ENCODE peak calls at places on chromosomes 1 and 21, in six cellular contexts. B, K, H, V, Y and I are unnamed samples.

GRCh38 chr21:17667256-17667655 is 54.6 kb upstream of the BTG3 start:
- DNase-seq in B (no peak), K (no peak), H (no peak), V (peak), Y (no peak), I (no peak)

GRCh38 chr1:209155556-209155955 is 428.0 kb upstream of the CAMK1G start:
- DNase-seq in B (no peak), K (peak), H (no peak), V (no peak), Y (no peak), I (no peak)

GRCh38 chr1:111976842-111977241 is 12.6 kb downstream of the KCND3 start:
- DNase-seq in B (no peak), K (no peak), H (no peak), V (no peak), Y (no peak), I (no peak)

GRCh38 chr1:206680279-206680678 is 4.4 kb upstream of the MAPKAPK2 start:
- DNase-seq in B (no peak), K (no peak), H (no peak), V (no peak), Y (no peak), I (no peak)

GRCh38 chr1:184860535-184860934 is 105.9 kb upstream of the EDEM3 start:
- DNase-seq in B (no peak), K (no peak), H (no peak), V (no peak), Y (no peak), I (no peak)

GRCh38 chr1:150987928-150988327 is 5.8 kb downstream of the ANXA9 start:
- DNase-seq in B (no peak), K (no peak), H (no peak), V (no peak), Y (no peak), I (no peak)

GRCh38 chr1:117051224-117052064 is 8.7 kb upstream of the TTF2 start:
- DNase-seq in B (peak), K (no peak), H (no peak), V (no peak), Y (no peak), I (no peak)

GRCh38 chr21:32990666-32991065 is 35.1 kb upstream of the OLIG2 start:
- DNase-seq in B (no peak), K (no peak), H (no peak), V (no peak), Y (no peak), I (no peak)

GRCh38 chr1:231590453-231591198 is 36.0 kb upstream of the DISC1 start:
- DNase-seq in B (peak), K (peak), H (peak), V (no peak), Y (peak), I (no peak)

GRCh38 chr1:1358433-1359201 is at the start of gene MXRA8:
- DNase-seq in B (peak), K (peak), H (peak), V (no peak), Y (peak), I (no peak)

GRCh38 chr1:224182057-224182865 is 779 bp upstream of the DEGS1 start:
- DNase-seq in B (no peak), K (no peak), H (no peak), V (no peak), Y (no peak), I (no peak)

GRCh38 chr1:174875306-174875705 is 124.4 kb upstream of the CACYBP start:
- DNase-seq in B (no peak), K (peak), H (no peak), V (no peak), Y (no peak), I (no peak)

GRCh38 chr1:242245255-242245654 is 246.4 kb upstream of the MAP1LC3C start:
- DNase-seq in B (no peak), K (no peak), H (no peak), V (no peak), Y (no peak), I (peak)

GRCh38 chr1:224498574-224499170 is 64.1 kb upstream of the WDR26 start:
- DNase-seq in B (peak), K (peak), H (peak), V (no peak), Y (peak), I (no peak)

GRCh38 chr1:7847599-7847998 is 5.3 kb downstream of the UTS2 start:
- DNase-seq in B (peak), K (no peak), H (no peak), V (peak), Y (no peak), I (no peak)

GRCh38 chr1:48681476-48682305 is 95.0 kb downstream of the BEND5 start:
- DNase-seq in B (peak), K (no peak), H (no peak), V (no peak), Y (no peak), I (no peak)

GRCh38 chr1:192889082-192889481 is 80.2 kb downstream of the RGS2 start:
- DNase-seq in B (no peak), K (no peak), H (no peak), V (no peak), Y (no peak), I (no peak)

GRCh38 chr1:210049616-210050015 is 111.6 kb downstream of the SYT14 start:
- DNase-seq in B (no peak), K (no peak), H (no peak), V (peak), Y (no peak), I (no peak)

GRCh38 chr1:16324456-16324890 is 27.8 kb downstream of the FBXO42 start:
- DNase-seq in B (peak), K (no peak), H (no peak), V (peak), Y (peak), I (no peak)

GRCh38 chr1:106621853-106622252 is 434.6 kb upstream of the PRMT6 start:
- DNase-seq in B (no peak), K (no peak), H (no peak), V (no peak), Y (no peak), I (no peak)

GRCh38 chr21:27265492-27265891 is 298.6 kb upstream of the ADAMTS5 start:
- DNase-seq in B (no peak), K (no peak), H (no peak), V (no peak), Y (no peak), I (no peak)

GRCh38 chr21:41491412-41491811 is 16.5 kb downstream of the TMPRSS2 start:
- DNase-seq in B (no peak), K (no peak), H (no peak), V (no peak), Y (no peak), I (no peak)

GRCh38 chr1:7621334-7622219 is 149.5 kb upstream of the VAMP3 start:
- DNase-seq in B (peak), K (no peak), H (peak), V (no peak), Y (no peak), I (no peak)

GRCh38 chr1:23446644-23447310 is 22.2 kb upstream of the TCEA3 start:
- DNase-seq in B (no peak), K (no peak), H (no peak), V (no peak), Y (no peak), I (no peak)

GRCh38 chr1:97332716-97333115 is 588.1 kb downstream of the DPYD start:
- DNase-seq in B (peak), K (no peak), H (no peak), V (no peak), Y (no peak), I (no peak)

GRCh38 chr1:23695667-23696066 is 4.1 kb downstream of the RPL11 start:
- DNase-seq in B (no peak), K (no peak), H (no peak), V (no peak), Y (no peak), I (no peak)

GRCh38 chr1:14392161-14392886 is 206.2 kb upstream of the KAZN start:
- DNase-seq in B (no peak), K (no peak), H (no peak), V (no peak), Y (no peak), I (no peak)

GRCh38 chr1:41586230-41586629 is 101.7 kb upstream of the EDN2 start:
- DNase-seq in B (no peak), K (peak), H (no peak), V (no peak), Y (no peak), I (no peak)

GRCh38 chr1:170288155-170288554 is 142.4 kb downstream of the NTMT2 start:
- DNase-seq in B (no peak), K (no peak), H (no peak), V (no peak), Y (no peak), I (no peak)

GRCh38 chr1:84749427-84749826 is 59.2 kb upstream of the SSX2IP start:
- DNase-seq in B (no peak), K (no peak), H (no peak), V (no peak), Y (no peak), I (no peak)

GRCh38 chr21:29827236-29827635 is 112.6 kb downstream of the GRIK1 start:
- DNase-seq in B (peak), K (no peak), H (no peak), V (no peak), Y (no peak), I (no peak)

GRCh38 chr1:229342902-229343587 is at the start of gene CCSAP:
- DNase-seq in B (peak), K (peak), H (peak), V (no peak), Y (peak), I (peak)

GRCh38 chr1:189616893-189617292 is 860.8 kb downstream of the BRINP3 start:
- DNase-seq in B (no peak), K (no peak), H (no peak), V (no peak), Y (no peak), I (peak)

GRCh38 chr1:92968138-92969032 is 7.1 kb upstream of the DIPK1A start:
- DNase-seq in B (no peak), K (no peak), H (no peak), V (no peak), Y (no peak), I (no peak)

GRCh38 chr1:203638076-203638475 is 11.4 kb downstream of the ATP2B4 start:
- DNase-seq in B (no peak), K (no peak), H (no peak), V (no peak), Y (no peak), I (no peak)

GRCh38 chr1:105626276-105626987 is 1430.0 kb upstream of the PRMT6 start:
- DNase-seq in B (no peak), K (no peak), H (no peak), V (no peak), Y (no peak), I (no peak)

DNA sequence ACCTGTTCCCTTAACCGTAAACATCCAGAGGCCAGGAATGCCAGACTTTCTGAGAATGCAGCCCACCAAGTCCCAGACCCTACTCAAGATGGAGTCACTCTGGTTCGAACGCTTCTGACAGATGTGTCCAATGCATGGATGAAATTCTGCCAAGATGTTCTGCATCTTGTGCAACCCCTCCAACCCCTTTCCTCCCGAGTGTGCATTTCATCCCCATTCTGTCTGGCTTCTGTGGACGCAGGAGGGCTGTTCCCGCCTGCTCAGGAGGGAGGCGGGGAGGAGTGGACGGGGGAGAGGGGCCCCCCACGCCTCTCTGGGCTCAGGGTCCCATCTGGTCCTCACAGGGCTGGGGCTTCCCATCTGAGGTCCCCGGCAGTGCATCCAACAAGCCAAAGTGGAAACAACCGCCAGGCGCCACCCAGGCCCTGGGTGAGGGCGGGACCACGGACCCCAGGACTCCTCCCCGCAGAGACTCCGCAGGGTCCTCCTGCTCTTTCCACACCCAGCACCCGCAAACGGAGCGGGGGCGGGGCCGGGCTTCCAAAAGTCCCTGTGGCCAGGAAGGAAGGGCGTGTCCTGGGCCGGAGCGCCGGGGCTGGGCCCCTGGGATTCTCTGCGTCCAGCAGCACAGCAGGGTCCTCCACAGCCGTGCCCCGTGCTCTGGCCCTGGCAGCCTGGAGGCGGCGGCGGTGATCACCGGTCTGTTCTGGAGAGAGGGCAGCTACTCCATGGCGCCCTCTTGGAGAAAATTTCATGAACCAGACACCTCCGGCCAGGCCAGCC is 27.7 kb upstream of the SUMO3 start:
- DNase-seq in B (peak), K (peak), H (peak), V (no peak), Y (peak), I (no peak)
- H3K4me3 ChIP-seq in B (peak), K (no peak), H (no peak), V (peak), Y (peak), I (peak)

GRCh38 chr21:44253832-44254700 is 7.6 kb downstream of the DNMT3L start:
- DNase-seq in B (no peak), K (no peak), H (no peak), V (no peak), Y (peak), I (no peak)
- TF ChIP-seq CTCF in B (no peak), K (no peak), H (no peak), V (no peak), Y (no peak), I (no peak)

DNA sequence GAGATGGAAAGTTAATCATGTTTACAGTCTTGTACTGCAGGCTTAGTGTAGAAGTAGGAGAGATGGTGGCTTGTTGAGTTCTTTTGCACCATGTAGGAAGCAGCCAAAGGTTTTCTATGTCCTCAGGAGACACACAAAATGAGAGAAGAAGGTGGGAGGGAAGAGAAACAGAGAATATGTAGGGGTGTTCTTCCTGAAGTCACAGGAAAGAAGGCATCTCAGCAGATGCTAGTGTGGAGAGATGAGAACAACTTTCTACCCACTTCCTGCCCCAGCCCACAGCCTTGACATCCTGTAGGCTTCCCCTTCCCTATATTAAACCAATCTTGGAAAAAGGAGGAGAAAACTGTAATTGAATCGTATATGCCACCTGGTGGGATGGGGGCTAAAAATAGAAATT is 217.0 kb downstream of the S1PR1 start:
- DNase-seq in B (no peak), K (no peak), H (no peak), V (no peak), Y (no peak), I (no peak)
- H3K4me3 ChIP-seq in B (no peak), K (no peak), H (no peak), V (no peak), Y (no peak), I (no peak)

GRCh38 chr1:46723901-46724300 is 5.0 kb upstream of the EFCAB14 start:
- DNase-seq in B (no peak), K (no peak), H (no peak), V (no peak), Y (peak), I (no peak)

GRCh38 chr1:46721204-46721603 is 2.3 kb upstream of the EFCAB14 start:
- DNase-seq in B (no peak), K (no peak), H (no peak), V (no peak), Y (no peak), I (no peak)

GRCh38 chr1:46724991-46725735 is 6.2 kb upstream of the EFCAB14 start:
- DNase-seq in B (peak), K (peak), H (peak), V (peak), Y (peak), I (peak)

GRCh38 chr1:46721806-46722205 is 2.9 kb upstream of the EFCAB14 start:
- DNase-seq in B (no peak), K (no peak), H (no peak), V (no peak), Y (no peak), I (no peak)

GRCh38 chr1:46725736-46726108 is 6.8 kb upstream of the EFCAB14 start:
- DNase-seq in B (peak), K (no peak), H (no peak), V (no peak), Y (no peak), I (no peak)
- TF ChIP-seq CTCF in B (no peak), K (no peak), H (no peak), V (no peak), Y (no peak), I (no peak)

GRCh38 chr1:227729144-227729880 is 5.8 kb downstream of the JMJD4 start:
- DNase-seq in B (no peak), K (peak), H (no peak), V (no peak), Y (no peak), I (no peak)
- H3K4me3 ChIP-seq in B (no peak), K (peak), H (no peak), V (peak), Y (peak), I (peak)

GRCh38 chr1:152543808-152544207 is 22.8 kb downstream of the LCE3E start:
- DNase-seq in B (no peak), K (peak), H (no peak), V (no peak), Y (no peak), I (no peak)
- TF ChIP-seq CTCF in B (no peak), K (no peak), H (peak), V (no peak), Y (no peak), I (no peak)

GRCh38 chr1:3491291-3492246 is 37.1 kb downstream of the ARHGEF16 start:
- DNase-seq in B (peak), K (peak), H (peak), V (no peak), Y (peak), I (peak)
- H3K4me3 ChIP-seq in B (no peak), K (no peak), H (no peak), V (no peak), Y (no peak), I (peak)

GRCh38 chr1:212267460-212267859 is 17.8 kb upstream of the PPP2R5A start:
- DNase-seq in B (no peak), K (no peak), H (no peak), V (no peak), Y (no peak), I (no peak)
- TF ChIP-seq CTCF in B (no peak), K (no peak), H (no peak), V (no peak), Y (no peak), I (no peak)

GRCh38 chr1:113786055-113786454 is 26.2 kb downstream of the RSBN1 start:
- DNase-seq in B (peak), K (no peak), H (no peak), V (no peak), Y (no peak), I (no peak)

GRCh38 chr1:113780363-113781146 is 21.3 kb upstream of the PHTF1 start:
- DNase-seq in B (no peak), K (no peak), H (no peak), V (no peak), Y (no peak), I (no peak)

GRCh38 chr1:113782451-113782850 is 23.2 kb upstream of the PHTF1 start:
- DNase-seq in B (no peak), K (no peak), H (no peak), V (no peak), Y (no peak), I (no peak)

GRCh38 chr1:113784104-113784779 is 25.0 kb upstream of the PHTF1 start:
- DNase-seq in B (no peak), K (no peak), H (no peak), V (no peak), Y (no peak), I (no peak)

DNA sequence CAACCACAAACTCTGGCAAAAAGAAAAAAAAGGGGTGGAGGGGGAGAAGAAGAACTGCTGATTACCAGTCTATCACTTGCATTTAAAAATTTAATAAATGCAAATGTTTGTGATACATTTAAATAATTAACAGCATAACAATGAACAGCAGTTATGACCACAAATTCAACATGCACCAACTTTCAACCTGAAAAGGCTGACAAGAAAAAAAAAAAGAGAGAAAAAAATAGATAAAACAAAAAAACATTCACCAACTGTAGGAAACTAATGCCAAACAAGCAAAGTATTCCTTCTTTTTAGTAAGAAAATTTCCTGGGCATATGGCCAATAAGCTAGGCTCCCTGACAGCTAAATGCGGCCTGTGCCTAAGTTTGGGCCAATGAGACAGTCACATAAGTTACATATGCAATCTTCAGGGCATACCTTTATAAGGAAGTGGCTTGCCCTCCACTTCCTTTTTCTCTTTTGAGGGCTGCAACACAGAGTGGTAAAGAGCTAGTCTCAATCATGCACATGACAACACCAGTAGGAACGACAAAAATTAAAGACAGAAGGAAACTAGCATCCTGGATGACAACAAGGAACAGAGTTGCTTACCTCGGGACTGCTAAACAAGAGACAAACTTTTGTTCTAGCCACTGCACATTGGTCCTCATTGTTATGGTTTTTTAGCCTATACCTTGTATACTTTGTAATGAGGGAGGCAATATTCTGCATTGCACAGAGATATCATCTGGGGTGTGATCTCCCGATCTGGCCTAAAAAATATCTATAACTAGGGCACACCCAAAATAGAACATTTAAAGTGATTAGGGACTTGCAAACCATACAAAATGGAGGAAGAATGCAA is 24.2 kb upstream of the PHTF1 start:
- DNase-seq in B (peak), K (no peak), H (peak), V (no peak), Y (peak), I (no peak)
- H3K4me3 ChIP-seq in B (no peak), K (no peak), H (no peak), V (no peak), Y (no peak), I (no peak)